ENCODE peak calls at places on chromosomes 4 and X, in ten cellular contexts. R is GM12865, O is glutamatergic neuron, X is GM10248, A is astrocyte of the cerebellum, U is PC-3, W is heart right ventricle, S is tibial nerve, L is B cell, F is cardiac fibroblast. K is an unnamed sample.

GRCh38 chr4:31518796-31519250 is 798.7 kb downstream of the PCDH7 start:
- DNase-seq in R (no peak), O (no peak), X (no peak), A (peak; percentile 33), U (peak; percentile 80), W (no peak), S (no peak), L (no peak), F (peak; percentile 3), K (no peak)

GRCh38 chr4:147793569-147793968 is 61.7 kb downstream of the ARHGAP10 start:
- DNase-seq in R (no peak), O (no peak), X (no peak), A (no peak), U (no peak), W (no peak), S (no peak), L (no peak), F (no peak), K (no peak)

GRCh38 chrX:130728208-130728607 is 174.8 kb downstream of the ENOX2 start:
- DNase-seq in R (no peak), O (no peak), X (no peak), A (no peak), U (peak; percentile 59), W (no peak), S (no peak), L (no peak), F (peak; percentile 18), K (no peak)

GRCh38 chr4:33722800-33723511 is 2521.4 kb downstream of the ARAP2 start:
- DNase-seq in R (no peak), O (no peak), X (no peak), A (peak; percentile 22), U (peak; percentile 15), W (no peak), S (no peak), L (no peak), F (peak; percentile 81), K (no peak)

GRCh38 chr4:128565565-128566186 is 243.8 kb upstream of the JADE1 start:
- DNase-seq in R (peak; percentile 56), O (peak; percentile 29), X (peak; percentile 41), A (no peak), U (peak; percentile 46), W (no peak), S (no peak), L (no peak), F (peak; percentile 66), K (peak; percentile 31)

GRCh38 chr4:184177271-184177670 is 40.4 kb downstream of the ENPP6 start:
- DNase-seq in R (no peak), O (no peak), X (no peak), A (no peak), U (no peak), W (no peak), S (no peak), L (no peak), F (no peak), K (no peak)

GRCh38 chrX:132855760-132856341 is 102.6 kb downstream of the HS6ST2 start:
- DNase-seq in R (peak; percentile 7), O (no peak), X (no peak), A (no peak), U (no peak), W (no peak), S (no peak), L (no peak), F (no peak), K (no peak)

GRCh38 chr4:169314906-169315305 is 44.1 kb upstream of the SH3RF1 start:
- DNase-seq in R (no peak), O (no peak), X (no peak), A (peak; percentile 36), U (peak; percentile 77), W (peak; percentile 76), S (peak; percentile 29), L (no peak), F (peak; percentile 66), K (no peak)

GRCh38 chr4:51960486-51960885 is 59.7 kb downstream of the LRRC66 start:
- DNase-seq in R (no peak), O (no peak), X (no peak), A (no peak), U (no peak), W (no peak), S (no peak), L (no peak), F (no peak), K (no peak)

GRCh38 chr4:51963871-51964513 is 56.2 kb downstream of the LRRC66 start:
- DNase-seq in R (no peak), O (no peak), X (no peak), A (no peak), U (no peak), W (no peak), S (peak; percentile 5), L (no peak), F (no peak), K (no peak)

DNA sequence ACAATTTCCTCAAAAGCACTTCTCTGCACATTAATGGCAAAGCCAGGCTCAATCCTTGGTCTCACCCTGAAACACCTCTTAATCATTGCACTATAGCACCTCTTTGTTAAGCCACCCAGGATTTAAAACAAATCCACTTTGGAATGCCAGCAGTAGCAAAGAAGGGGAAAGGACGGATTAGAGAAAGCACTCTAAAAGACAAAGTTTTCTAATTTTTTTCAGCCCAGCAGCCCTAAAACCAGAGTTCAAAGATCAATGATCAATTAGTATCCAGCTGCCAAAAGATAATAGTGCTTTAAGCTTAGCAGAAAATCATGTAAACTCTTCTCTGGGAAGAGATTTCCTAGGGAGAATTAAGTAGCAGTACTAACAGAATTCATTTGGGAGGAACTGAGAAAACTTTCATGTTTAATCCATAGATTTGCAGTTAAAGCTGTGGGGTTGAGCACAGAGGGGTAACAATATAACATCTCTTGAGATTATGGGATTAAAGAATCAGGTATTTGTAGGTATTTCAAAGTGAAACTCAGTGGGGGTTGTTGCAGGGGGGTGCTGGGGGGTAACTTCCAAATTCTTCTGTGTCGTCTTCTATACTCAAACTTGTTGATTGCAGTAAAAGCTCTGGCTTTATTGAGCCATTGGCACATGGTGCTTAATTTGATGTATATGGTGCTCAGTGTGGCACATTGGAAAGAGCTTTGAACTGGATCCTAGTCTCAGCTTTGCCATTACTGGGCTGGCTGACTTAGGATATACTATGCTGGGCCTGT is 61.8 kb downstream of the LRRC66 start:
- DNase-seq in R (no peak), O (no peak), X (no peak), A (no peak), U (no peak), W (no peak), S (no peak), L (no peak), F (no peak), K (no peak)
- TF ChIP-seq CTCF in R (no peak), O (no peak), X (no peak), A (no peak), U (no peak), W (no peak), S (no peak), L (no peak), F (no peak), K (no peak)

DNA sequence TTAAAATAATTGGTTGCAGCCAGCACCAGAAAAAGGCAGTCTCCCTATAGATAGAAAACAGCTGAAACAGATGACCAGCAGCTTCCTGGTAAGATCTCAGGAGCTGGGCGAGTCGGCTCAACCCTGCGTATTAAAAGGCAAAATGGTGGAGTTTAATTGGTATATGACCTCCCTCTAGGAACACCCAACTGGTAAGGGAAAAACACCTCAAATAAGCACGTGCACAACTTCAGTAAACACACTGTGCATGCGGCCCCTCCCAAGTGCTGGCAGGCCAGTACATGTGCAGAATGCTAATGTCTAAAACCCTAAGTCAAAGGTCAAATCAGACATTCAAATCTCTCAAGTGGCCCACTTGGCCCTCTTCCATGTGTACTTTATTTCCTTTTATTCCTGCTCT is 103.2 kb upstream of the PDE5A start:
- DNase-seq in R (no peak), O (no peak), X (no peak), A (no peak), U (no peak), W (no peak), S (no peak), L (no peak), F (no peak), K (no peak)
- TF ChIP-seq CTCF in R (no peak), O (no peak), X (no peak), A (no peak), U (no peak), W (no peak), S (no peak), L (no peak), F (no peak), K (no peak)

DNA sequence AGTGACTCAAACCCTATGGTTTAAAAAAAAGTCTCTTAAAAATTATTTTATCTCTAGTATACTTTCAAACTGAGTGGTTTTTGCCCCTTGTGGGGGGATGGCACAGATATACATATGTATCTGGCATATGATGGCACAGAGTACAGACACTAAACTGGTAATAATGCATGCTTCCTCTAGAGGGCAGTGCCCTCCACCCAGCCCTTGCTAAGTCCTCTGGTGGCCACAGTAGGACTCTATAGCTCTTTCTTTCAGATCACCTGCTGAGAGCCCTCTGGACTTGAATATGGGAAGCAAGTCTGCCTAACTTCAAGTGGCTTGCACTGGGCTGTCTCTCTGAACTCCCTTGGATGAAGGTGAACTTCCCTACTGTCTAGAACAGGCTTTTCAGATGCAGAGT is 66.3 kb downstream of the TSPAN7 start:
- DNase-seq in R (peak; percentile 57), O (no peak), X (peak; percentile 13), A (no peak), U (peak; percentile 57), W (no peak), S (no peak), L (no peak), F (peak; percentile 0), K (no peak)
- TF ChIP-seq CTCF in R (peak; percentile 66), O (peak; percentile 47), X (peak; percentile 53), A (peak; percentile 29), U (peak; percentile 75), W (peak; percentile 41), S (no peak), L (peak; percentile 32), F (peak; percentile 62), K (peak; percentile 78)

GRCh38 chr4:153945704-153946103 is 156.8 kb upstream of the SFRP2 start:
- DNase-seq in R (no peak), O (no peak), X (no peak), A (no peak), U (no peak), W (no peak), S (no peak), L (no peak), F (no peak), K (no peak)

GRCh38 chr4:153947998-153948397 is 159.1 kb upstream of the SFRP2 start:
- DNase-seq in R (no peak), O (no peak), X (no peak), A (no peak), U (no peak), W (no peak), S (no peak), L (no peak), F (no peak), K (no peak)

GRCh38 chr4:153954654-153955053 is 165.8 kb upstream of the SFRP2 start:
- DNase-seq in R (no peak), O (no peak), X (no peak), A (no peak), U (no peak), W (no peak), S (no peak), L (no peak), F (no peak), K (no peak)

GRCh38 chr4:153947124-153947523 is 158.2 kb upstream of the SFRP2 start:
- DNase-seq in R (no peak), O (no peak), X (no peak), A (no peak), U (no peak), W (no peak), S (no peak), L (no peak), F (no peak), K (no peak)

DNA sequence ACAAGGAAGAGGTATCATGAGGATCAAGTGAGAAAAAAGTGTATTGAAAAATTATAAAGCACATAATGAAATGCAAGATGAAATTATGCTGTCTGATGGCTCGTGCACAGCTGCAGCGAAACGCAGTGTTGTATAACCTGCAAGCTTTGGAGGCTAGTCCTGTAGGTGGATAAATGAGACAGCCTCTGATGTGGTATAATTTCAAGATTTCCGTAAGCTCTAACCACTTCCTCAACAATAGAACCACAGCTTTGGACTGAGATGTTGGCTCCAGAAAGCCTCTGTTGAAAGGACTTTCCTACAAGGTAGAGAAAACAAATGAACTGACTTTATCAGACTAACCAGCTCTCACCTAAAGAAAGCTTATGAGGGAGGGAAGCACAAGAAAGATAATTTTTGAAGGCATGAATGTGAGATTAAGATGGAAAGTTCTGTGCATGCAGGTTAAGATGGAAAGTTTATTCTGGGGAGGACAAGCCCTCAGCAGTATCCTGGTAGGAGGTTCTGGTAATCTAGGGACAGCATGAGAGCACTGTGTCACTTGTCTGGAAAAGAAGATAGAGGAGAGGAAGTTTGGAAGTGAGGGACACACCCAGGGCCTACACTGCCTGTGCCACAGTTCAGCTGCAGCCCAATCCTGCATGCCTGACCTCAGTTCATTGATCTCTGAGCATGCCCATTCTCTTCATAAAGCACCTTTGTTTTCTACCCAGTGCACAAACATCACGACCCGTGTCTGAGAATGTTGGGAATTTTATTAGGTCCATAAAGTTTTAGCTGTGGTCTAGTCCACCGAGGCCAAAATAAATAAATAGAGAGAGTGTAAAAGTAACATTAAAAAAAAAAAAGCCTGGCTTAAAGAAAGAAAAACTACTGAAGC is 161.5 kb upstream of the SFRP2 start:
- DNase-seq in R (peak; percentile 29), O (no peak), X (no peak), A (peak; percentile 34), U (peak; percentile 7), W (no peak), S (no peak), L (no peak), F (no peak), K (no peak)
- TF ChIP-seq CTCF in R (no peak), O (no peak), X (no peak), A (no peak), U (no peak), W (no peak), S (no peak), L (no peak), F (no peak), K (no peak)

K was measured in GM13977.